ENCODE peak calls at places on chromosomes 11 and 22, in five cellular contexts. E is body of pancreas, X is sigmoid colon, B is heart left ventricle, D is spleen. A is an unnamed sample. For H3K9me3, the result is how much of the 10 kb centered on the place peaks cover.

GRCh38 chr11:19821412-19821875 is 108.8 kb downstream of the NAV2 start:
- DNase-seq in D (no peak), E (peak), B (no peak), X (no peak), A (peak)

GRCh38 chr22:24744638-24745037 is 29.9 kb downstream of the PIWIL3 start:
- DNase-seq in E (no peak), X (no peak), B (no peak), D (no peak), A (no peak)

GRCh38 chr22:23894710-23895598 is 771 bp downstream of the MIF start:
- DNase-seq in X (peak), B (peak), E (peak), D (peak), A (peak)

GRCh38 chr11:119536801-119537200 is 113.8 kb upstream of the THY1 start:
- DNase-seq in E (no peak), X (no peak), B (no peak), D (no peak), A (no peak)

GRCh38 chr11:127471662-127472061 is 471.1 kb upstream of the KIRREL3 start:
- DNase-seq in B (no peak), E (no peak), X (no peak), D (no peak), A (no peak)

GRCh38 chr11:36350137-36350513 is 54.0 kb downstream of the PRR5L start:
- DNase-seq in X (no peak), E (no peak), D (no peak), B (no peak), A (no peak)

GRCh38 chr11:60977224-60977623 is 5.7 kb downstream of the CD6 start:
- DNase-seq in B (no peak), E (no peak), X (no peak), D (no peak), A (no peak)

GRCh38 chr11:20367313-20367948 is 3.9 kb downstream of the HTATIP2 start:
- DNase-seq in B (no peak), E (no peak), D (no peak), X (peak), A (no peak)

GRCh38 chr11:47514825-47515647 is 37.9 kb downstream of the CELF1 start:
- DNase-seq in X (no peak), E (no peak), B (no peak), D (no peak), A (no peak)

GRCh38 chr22:20389288-20389687 is 4.7 kb upstream of the ZNF74 start:
- DNase-seq in E (no peak), B (no peak), X (no peak), D (no peak), A (no peak)

GRCh38 chr22:50699001-50699753 is 26.6 kb downstream of the SHANK3 start:
- DNase-seq in E (no peak), B (peak), D (peak), X (peak), A (peak)

GRCh38 chr11:2932850-2933251 is 3.6 kb upstream of the PHLDA2 start:
- DNase-seq in D (peak), B (no peak), X (peak), E (no peak), A (no peak)

GRCh38 chr11:28627690-28628255 is 519.6 kb downstream of the METTL15 start:
- DNase-seq in D (no peak), X (no peak), E (no peak), B (no peak), A (no peak)

GRCh38 chr11:35682230-35683195 is 19.9 kb downstream of the TRIM44 start:
- DNase-seq in D (no peak), E (peak), X (no peak), B (no peak), A (no peak)

GRCh38 chr22:21448627-21449416 is 18.4 kb upstream of the TMEM191C start:
- DNase-seq in X (peak), B (no peak), E (peak), D (no peak), A (no peak)

GRCh38 chr11:118170231-118170630 is 6.2 kb downstream of the SCN2B start:
- DNase-seq in D (no peak), B (peak), X (no peak), E (no peak), A (no peak)

GRCh38 chr11:45847908-45848316 is 637 bp downstream of the CRY2 start:
- DNase-seq in D (peak), X (peak), B (no peak), E (peak), A (no peak)

GRCh38 chr11:122095950-122096942 is 19.8 kb downstream of the BLID start:
- DNase-seq in D (no peak), B (no peak), X (no peak), E (no peak), A (no peak)

GRCh38 chr11:122089111-122089510 is 26.9 kb downstream of the BLID start:
- DNase-seq in D (no peak), E (no peak), B (no peak), X (no peak), A (no peak)

GRCh38 chr11:122097419-122098001 is 18.5 kb downstream of the BLID start:
- DNase-seq in D (no peak), E (no peak), X (no peak), B (no peak), A (no peak)

GRCh38 chr11:122091850-122092249 is 24.2 kb downstream of the BLID start:
- DNase-seq in D (no peak), X (no peak), E (no peak), B (no peak), A (no peak)

DNA sequence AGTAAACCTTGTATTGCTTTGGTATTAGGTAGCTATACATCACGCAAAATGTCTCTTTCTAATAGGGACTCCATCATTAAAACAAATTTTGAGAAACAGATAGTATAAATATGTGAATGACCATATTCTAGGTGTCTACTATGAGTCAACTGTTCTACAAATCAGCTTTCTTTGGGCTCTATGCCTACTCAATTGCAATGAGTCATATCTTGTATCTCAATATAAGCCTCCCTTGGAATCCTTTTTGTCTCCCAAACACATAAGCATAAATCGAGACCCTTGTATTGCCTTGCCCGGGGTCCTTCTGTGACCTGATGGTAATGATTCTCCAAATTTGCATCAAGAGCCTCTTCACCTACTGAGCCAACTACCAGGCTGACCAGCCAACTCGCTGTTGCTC is 22.3 kb downstream of the BLID start:
- DNase-seq in D (no peak), X (no peak), B (no peak), E (no peak), A (no peak)
- H3K4me3 ChIP-seq in D (no peak), X (no peak), B (no peak), E (no peak), A (no peak)

DNA sequence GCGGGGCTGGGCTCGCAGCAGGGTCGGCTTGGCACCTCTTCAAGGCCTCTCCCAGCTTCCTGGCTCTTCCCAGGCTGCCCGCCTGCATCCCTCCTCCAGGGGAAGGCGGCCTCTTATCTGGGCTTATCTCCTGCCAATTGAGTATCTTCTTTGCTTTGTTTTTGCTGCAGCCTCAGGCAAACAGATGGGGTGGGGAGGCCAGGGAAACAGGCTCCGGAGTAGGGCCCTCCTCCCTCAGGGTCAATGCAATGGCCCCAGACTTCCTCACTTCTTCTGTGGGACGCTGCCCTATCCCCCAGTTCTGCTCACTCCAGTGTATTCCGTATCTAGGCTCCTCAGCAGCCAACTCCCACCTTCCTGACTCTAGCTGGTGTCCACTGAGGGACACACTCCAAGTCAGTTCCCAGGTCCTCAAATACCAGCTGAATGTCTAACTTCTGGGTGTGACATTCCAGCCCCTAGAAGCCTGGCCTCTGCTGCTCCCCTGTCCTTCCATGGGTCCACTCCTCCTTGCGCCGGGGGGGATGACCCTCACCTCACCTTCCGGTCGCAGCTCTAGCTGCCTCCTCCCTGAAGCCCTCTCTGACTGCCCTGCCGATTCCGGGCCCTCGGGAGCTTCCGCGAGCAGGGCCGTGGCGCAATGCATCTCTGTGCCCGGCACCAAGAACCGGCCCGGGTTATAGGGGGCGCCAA is 15.6 kb downstream of the BAD start:
- DNase-seq in B (peak), X (peak), D (peak), E (peak), A (peak)
- TF ChIP-seq POLR2A in B (no peak), X (no peak), D (peak), E (no peak), A (no peak)

DNA sequence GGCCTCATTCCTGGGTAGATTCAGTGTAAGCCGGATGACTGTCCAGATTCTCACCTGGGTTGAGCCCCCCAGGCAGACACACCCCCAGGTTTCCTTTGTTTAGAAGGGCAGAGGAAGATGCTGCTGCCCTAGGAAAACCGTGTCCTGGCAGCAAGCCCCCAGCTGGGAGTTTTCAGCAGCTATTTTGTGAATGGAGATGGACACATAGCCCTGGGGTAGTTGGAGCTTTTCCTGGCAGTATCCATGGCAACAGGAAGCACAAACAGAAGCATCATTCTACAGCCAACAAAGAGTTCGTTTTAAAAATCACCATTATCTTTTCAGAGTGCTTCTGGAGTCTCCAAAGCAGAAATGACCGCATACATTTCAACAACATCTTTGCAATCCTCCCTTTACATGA is 245.5 kb downstream of the BRD1 start:
- DNase-seq in B (no peak), X (no peak), D (no peak), E (no peak), A (no peak)
- H3K9me3 ChIP-seq in B (under half), X (under half), D (under half), E (under half), A (under half)

GRCh38 chr11:64744544-64745218 is 739 bp upstream of the RASGRP2 start:
- DNase-seq in B (no peak), X (no peak), E (no peak), D (peak), A (peak)
- H3K4me3 ChIP-seq in B (peak), X (peak), E (no peak), D (peak), A (peak)

GRCh38 chr22:26585104-26585790 is 4.7 kb downstream of the TPST2 start:
- DNase-seq in D (peak), E (peak), B (peak), X (peak), A (peak)
- TF ChIP-seq POLR2A in D (no peak), E (no peak), B (no peak), X (no peak), A (no peak)

GRCh38 chr11:75456596-75456995 is 23.6 kb upstream of the KLHL35 start:
- DNase-seq in X (no peak), D (no peak), E (no peak), B (peak), A (no peak)

GRCh38 chr11:75450236-75450635 is 17.2 kb upstream of the KLHL35 start:
- DNase-seq in D (no peak), E (no peak), X (no peak), B (peak), A (no peak)

GRCh38 chr11:75450826-75451783 is 18.1 kb upstream of the KLHL35 start:
- DNase-seq in X (no peak), D (no peak), B (peak), E (no peak), A (no peak)

GRCh38 chr11:75454987-75455386 is 22.0 kb upstream of the KLHL35 start:
- DNase-seq in D (no peak), B (peak), X (no peak), E (peak), A (peak)

DNA sequence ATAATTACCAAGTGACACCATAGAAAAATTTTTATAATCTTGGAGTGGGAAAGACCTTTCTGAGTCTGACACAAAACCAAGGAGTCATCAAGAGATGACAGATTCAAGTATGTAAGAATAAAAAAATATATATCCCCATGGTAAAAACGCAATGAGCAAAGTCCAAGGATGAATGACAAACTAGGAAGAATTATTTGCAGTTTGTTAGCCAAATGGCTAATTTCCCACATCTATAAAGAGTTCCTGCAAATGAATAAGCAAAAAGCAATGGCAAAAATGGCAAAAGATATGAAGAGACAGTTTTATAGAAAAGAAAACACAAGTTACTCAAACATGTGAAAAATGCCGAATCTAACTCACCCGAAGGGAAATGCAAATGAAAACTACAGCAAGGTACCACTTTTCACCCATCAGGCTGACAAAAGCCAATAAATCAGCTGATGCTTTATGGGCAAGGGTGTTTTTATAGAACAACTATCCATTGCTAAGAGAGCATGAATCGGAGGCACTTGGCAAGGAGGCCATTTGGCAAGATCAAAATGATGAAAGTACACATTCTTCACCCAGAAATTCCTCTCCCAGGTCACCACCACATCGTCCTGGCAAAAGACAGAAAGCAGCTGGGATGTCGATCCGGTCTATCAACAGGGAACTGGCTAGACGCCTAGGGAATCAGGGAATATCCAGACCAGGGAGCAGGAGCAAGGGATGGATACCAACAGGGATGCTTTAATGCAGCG is 21.1 kb upstream of the KLHL35 start:
- DNase-seq in X (no peak), D (no peak), B (no peak), E (no peak), A (no peak)
- H3K9me3 ChIP-seq in X (under half), D (under half), B (under half), E (under half), A (under half)

A was measured in right lobe of liver.